ENCODE peak calls at places on chromosomes 12 and 14, in nine cellular contexts. V is PC-3; D is testis; S is RWPE1; Q is aorta; X is CD4-positive, alpha-beta T cell; U is right cardiac atrium; G is mesendoderm; R is esophagus squamous epithelium. E is an unnamed sample.

GRCh38 chr14:93792391-93792790 is 4.1 kb upstream of the PRIMA1 start:
- DNase-seq in V (no peak), D (no peak), S (no peak), Q (peak; percentile 3), X (no peak), U (no peak), G (no peak), R (no peak), E (peak; percentile 12)

GRCh38 chr12:13028825-13029570 is 15.2 kb upstream of the FAM234B start:
- DNase-seq in V (no peak), D (no peak), S (no peak), Q (no peak), X (no peak), U (no peak), G (peak; percentile 32), R (no peak), E (no peak)

GRCh38 chr14:91281346-91281745 is 36.8 kb upstream of the GPR68 start:
- DNase-seq in V (peak; percentile 91), D (no peak), S (peak; percentile 88), Q (peak; percentile 42), X (no peak), U (no peak), G (no peak), R (no peak), E (no peak)

GRCh38 chr14:33836203-33836894 is 114.5 kb downstream of the EGLN3 start:
- DNase-seq in V (no peak), D (no peak), S (no peak), Q (no peak), X (no peak), U (no peak), G (no peak), R (no peak), E (no peak)

GRCh38 chr14:104314251-104314941 is 176.0 kb downstream of the KIF26A start:
- DNase-seq in V (no peak), D (no peak), S (no peak), Q (peak; percentile 70), X (no peak), U (peak; percentile 43), G (no peak), R (no peak), E (no peak)

GRCh38 chr12:24562761-24563392 is 386.0 kb downstream of the BCAT1 start:
- DNase-seq in V (no peak), D (peak; percentile 44), S (no peak), Q (peak; percentile 84), X (no peak), U (peak; percentile 78), G (peak; percentile 74), R (no peak), E (no peak)

GRCh38 chr12:91574975-91575374 is 392.4 kb upstream of the DCN start:
- DNase-seq in V (no peak), D (no peak), S (no peak), Q (no peak), X (no peak), U (no peak), G (no peak), R (no peak), E (no peak)

GRCh38 chr12:129848921-129849320 is 54.9 kb downstream of the TMEM132D start:
- DNase-seq in V (no peak), D (no peak), S (no peak), Q (no peak), X (no peak), U (no peak), G (no peak), R (no peak), E (no peak)

GRCh38 chr14:61589691-61590521 is 105.4 kb upstream of the HIF1A start:
- DNase-seq in V (no peak), D (no peak), S (no peak), Q (no peak), X (no peak), U (no peak), G (no peak), R (no peak), E (no peak)

GRCh38 chr12:73220951-73221350 is 948.8 kb downstream of the TRHDE start:
- DNase-seq in V (no peak), D (no peak), S (no peak), Q (no peak), X (no peak), U (peak; percentile 7), G (no peak), R (no peak), E (no peak)

GRCh38 chr12:119931402-119931801 is 54.3 kb upstream of the CIT start:
- DNase-seq in V (no peak), D (no peak), S (no peak), Q (no peak), X (no peak), U (no peak), G (no peak), R (no peak), E (no peak)

GRCh38 chr14:100892496-100893227 is 10.9 kb downstream of the RTL1 start:
- DNase-seq in V (no peak), D (no peak), S (no peak), Q (peak; percentile 24), X (no peak), U (no peak), G (no peak), R (no peak), E (no peak)

DNA sequence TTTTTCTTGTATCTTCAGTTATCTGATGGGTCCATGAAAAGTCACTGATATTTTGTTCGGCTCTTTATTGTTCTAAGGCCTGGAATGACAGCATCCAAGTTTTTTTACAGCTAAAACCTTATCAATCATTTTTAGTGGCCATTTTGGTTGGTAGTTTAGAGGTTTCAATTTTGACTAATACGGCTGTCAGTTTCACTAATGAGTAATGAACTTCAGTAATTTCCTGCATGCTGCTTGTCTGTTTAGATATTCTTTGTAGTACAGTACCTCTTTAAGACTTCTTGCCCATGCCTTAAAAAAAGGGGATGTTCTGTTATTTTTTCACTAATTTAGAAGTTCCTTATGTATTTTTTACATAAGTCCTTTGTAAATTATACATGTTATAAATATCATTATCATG is 176.7 kb downstream of the LRFN5 start:
- DNase-seq in V (no peak), D (no peak), S (no peak), Q (no peak), X (no peak), U (no peak), G (no peak), R (no peak), E (no peak)
- H3K27ac ChIP-seq in V (no peak overlapping the region), D (no peak overlapping the region), S (no peak overlapping the region), Q (no peak overlapping the region), X (no peak overlapping the region), U (no peak overlapping the region), G (no peak overlapping the region), R (no peak overlapping the region), E (no peak overlapping the region)

GRCh38 chr14:45135181-45135580 is 549 bp upstream of the FANCM start:
- DNase-seq in V (peak; percentile 7), D (no peak), S (no peak), Q (no peak), X (no peak), U (no peak), G (peak; percentile 25), R (no peak), E (no peak)

GRCh38 chr14:45134051-45134958 is at the start of gene FKBP3:
- DNase-seq in V (peak; percentile 99), D (peak; percentile 100), S (peak; percentile 97), Q (peak; percentile 97), X (peak; percentile 96), U (peak; percentile 98), G (peak; percentile 100), R (peak; percentile 93), E (peak; percentile 95)

GRCh38 chr14:45140661-45141187 is 5.0 kb downstream of the FANCM start:
- DNase-seq in V (peak; percentile 44), D (no peak), S (no peak), Q (no peak), X (no peak), U (no peak), G (peak; percentile 26), R (no peak), E (no peak)

GRCh38 chr14:45133683-45134050 is 614 bp downstream of the FKBP3 start:
- DNase-seq in V (no peak), D (no peak), S (no peak), Q (no peak), X (no peak), U (no peak), G (no peak), R (no peak), E (no peak)

DNA sequence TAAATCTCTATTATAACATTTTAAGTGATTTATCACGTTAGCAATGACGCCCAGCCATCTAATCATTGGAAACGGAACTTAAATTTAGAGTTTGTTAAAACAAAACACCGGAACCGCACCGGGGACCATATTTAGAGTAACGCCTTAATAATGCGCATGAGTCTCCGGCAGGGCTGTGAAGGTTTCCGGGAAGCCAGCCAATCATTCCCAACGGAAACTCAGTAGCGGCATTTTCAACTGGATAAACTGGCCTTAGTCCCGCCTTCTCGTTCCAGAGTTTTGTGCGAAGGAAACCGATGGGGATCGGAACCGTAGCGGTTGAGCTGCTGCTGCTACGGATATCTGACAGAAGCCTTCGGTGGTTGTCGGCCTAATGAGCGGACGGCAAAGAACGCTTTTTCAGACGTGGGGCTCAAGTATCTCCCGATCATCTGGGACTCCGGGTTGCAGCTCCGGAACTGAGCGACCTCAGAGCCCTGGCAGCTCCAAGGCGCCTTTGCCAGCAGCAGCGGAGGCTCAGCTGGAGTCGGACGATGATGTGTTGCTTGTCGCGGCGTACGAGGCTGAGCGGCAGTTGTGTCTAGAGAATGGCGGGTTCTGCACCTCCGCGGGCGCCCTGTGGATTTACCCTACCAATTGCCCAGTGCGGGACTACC is at the start of gene FANCM:
- DNase-seq in V (peak; percentile 99), D (peak; percentile 97), S (peak; percentile 94), Q (peak; percentile 90), X (peak; percentile 83), U (peak; percentile 93), G (peak; percentile 99), R (peak; percentile 66), E (peak; percentile 91)
- H3K27ac ChIP-seq in V (peak within 1 kb of the TSS; percentile 32), D (peak within 1 kb of the TSS; percentile 91), S (peak within 1 kb of the TSS; percentile 93), Q (peak within 1 kb of the TSS; percentile 83), X (peak within 1 kb of the TSS; percentile 84), U (peak within 1 kb of the TSS; percentile 92), G (peak within 1 kb of the TSS; percentile 76), R (peak within 1 kb of the TSS; percentile 82), E (peak within 1 kb of the TSS; percentile 79)

DNA sequence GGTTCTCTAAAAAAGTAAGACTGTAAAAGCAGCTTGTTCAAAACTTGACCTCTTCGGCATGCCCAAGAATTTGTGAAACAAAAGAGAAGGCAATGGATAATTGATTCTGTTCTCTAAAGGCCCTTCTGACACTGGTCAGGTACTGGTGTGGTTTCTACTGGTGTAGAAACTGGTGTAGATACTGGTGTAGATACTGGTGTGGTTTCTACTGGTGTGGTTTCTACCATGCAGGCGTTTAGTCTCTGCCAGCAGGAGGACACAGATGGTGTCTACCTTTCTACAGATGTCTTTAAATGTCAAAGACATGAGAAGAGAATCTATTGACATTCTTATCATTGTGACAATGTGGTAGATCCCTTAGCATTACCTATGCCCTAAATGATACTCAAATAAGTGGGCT is 107.4 kb downstream of the SAMD4A start:
- DNase-seq in V (no peak), D (no peak), S (no peak), Q (no peak), X (no peak), U (no peak), G (no peak), R (no peak), E (no peak)
- H3K27ac ChIP-seq in V (no peak overlapping the region), D (no peak overlapping the region), S (no peak overlapping the region), Q (peak overlapping the region; percentile 68), X (no peak overlapping the region), U (peak overlapping the region; percentile 64), G (no peak overlapping the region), R (no peak overlapping the region), E (no peak overlapping the region)

DNA sequence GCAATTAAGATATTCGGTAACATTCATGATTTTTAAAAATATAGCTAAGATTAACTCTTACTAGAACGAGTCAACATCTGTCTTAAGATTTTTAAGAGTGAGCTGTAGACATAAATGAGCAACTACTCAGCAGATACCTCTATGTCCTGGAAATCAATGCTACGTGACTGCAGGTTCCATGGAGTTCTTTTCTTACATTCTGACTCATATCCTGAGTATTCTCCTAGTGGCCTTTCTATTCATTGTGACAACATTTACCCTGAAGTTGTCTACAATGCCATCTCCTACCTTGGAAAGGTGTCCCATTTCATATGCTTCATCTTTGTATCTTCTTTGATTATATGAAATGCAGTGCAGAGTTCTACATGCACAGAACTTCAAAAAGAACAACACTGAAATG is 59.9 kb downstream of the PKP2 start:
- DNase-seq in V (peak; percentile 64), D (no peak), S (no peak), Q (no peak), X (no peak), U (no peak), G (peak; percentile 37), R (no peak), E (no peak)
- H3K27ac ChIP-seq in V (peak overlapping the region; percentile 7), D (no peak overlapping the region), S (no peak overlapping the region), Q (no peak overlapping the region), X (no peak overlapping the region), U (no peak overlapping the region), G (no peak overlapping the region), R (no peak overlapping the region), E (peak overlapping the region; percentile 36)

E was measured in epithelial cell of prostate.